ENCODE peak calls at places on chromosomes 3 and 15, in five cellular contexts. X is left ventricle myocardium inferior; B is stimulated activated CD8-positive, alpha-beta memory T cell treated with anti-CD3 and anti-CD28 coated beads, Interleukin-4, amount 100 ng/mL, for 1 hour; F is fibroblast of mammary gland; U is SJSA1. Z is an unnamed sample.

GRCh38 chr3:184659797-184660301 is 52.0 kb downstream of the MAGEF1 start:
- DNase-seq in X (no peak), B (no peak), F (no peak), U (no peak), Z (no peak)

GRCh38 chr3:52056521-52056967 is at the start of gene DUSP7:
- DNase-seq in X (peak), B (no peak), F (peak), U (peak), Z (no peak)

GRCh38 chr3:175526609-175527280 is 667.6 kb downstream of the NAALADL2 start:
- DNase-seq in X (no peak), B (no peak), F (peak), U (peak), Z (no peak)

GRCh38 chr15:96331942-96332853 is 1.7 kb downstream of the NR2F2 start:
- DNase-seq in X (no peak), B (no peak), F (peak), U (peak), Z (no peak)

GRCh38 chr3:184380210-184380626 is 364 bp downstream of the CHRD start:
- DNase-seq in X (peak), B (no peak), F (peak), U (no peak), Z (no peak)

GRCh38 chr3:133117342-133117741 is 79.2 kb downstream of the TMEM108 start:
- DNase-seq in X (no peak), B (no peak), F (no peak), U (no peak), Z (no peak)

GRCh38 chr3:58025824-58026579 is 17.8 kb downstream of the FLNB start:
- DNase-seq in X (no peak), B (no peak), F (no peak), U (peak), Z (no peak)

GRCh38 chr3:64450396-64450956 is 225.2 kb upstream of the PRICKLE2 start:
- DNase-seq in X (no peak), B (no peak), F (no peak), U (peak), Z (no peak)

GRCh38 chr3:46184469-46184868 is 23.6 kb downstream of the CCR1 start:
- DNase-seq in X (no peak), B (no peak), F (peak), U (no peak), Z (no peak)

GRCh38 chr3:141530133-141530768 is 43.4 kb downstream of the RASA2 start:
- DNase-seq in X (no peak), B (no peak), F (peak), U (peak), Z (no peak)

GRCh38 chr3:128486692-128487537 is 6.1 kb downstream of the GATA2 start:
- DNase-seq in X (no peak), B (no peak), F (no peak), U (peak), Z (no peak)

Z was measured in cortex of kidney.